ENCODE peak calls at places on chromosomes 13 and 19, in ten cellular contexts. One of them, this sample, is unnamed.

GRCh38 chr13:110352735-110353134 is 45.7 kb downstream of the COL4A2 start:
- DNase-seq in HFFc6: no peak
- DNase-seq in endothelial cell of umbilical vein: no peak
- DNase-seq in lung: no peak
- DNase-seq in fibroblast of lung: no peak
- DNase-seq in tibial artery: peak; percentile 64
- DNase-seq in CD8-positive, alpha-beta T cell: no peak
- DNase-seq in mammary epithelial cell: no peak
- DNase-seq in IMR-90: no peak
- DNase-seq in GM10248: no peak
- DNase-seq in this sample: no peak

GRCh38 chr19:47240996-47241918 is 10.3 kb upstream of the BBC3 start:
- DNase-seq in HFFc6: peak; percentile 52
- DNase-seq in endothelial cell of umbilical vein: peak; percentile 72
- DNase-seq in lung: peak; percentile 75
- DNase-seq in fibroblast of lung: peak; percentile 76
- DNase-seq in tibial artery: no peak
- DNase-seq in CD8-positive, alpha-beta T cell: peak; percentile 79
- DNase-seq in mammary epithelial cell: peak; percentile 87
- DNase-seq in IMR-90: peak; percentile 79
- DNase-seq in GM10248: peak; percentile 79
- DNase-seq in this sample: peak; percentile 71

GRCh38 chr13:104206450-104207044 is 1140.3 kb upstream of the SLC10A2 start:
- DNase-seq in HFFc6: no peak
- DNase-seq in endothelial cell of umbilical vein: no peak
- DNase-seq in lung: no peak
- DNase-seq in fibroblast of lung: no peak
- DNase-seq in tibial artery: no peak
- DNase-seq in CD8-positive, alpha-beta T cell: no peak
- DNase-seq in mammary epithelial cell: no peak
- DNase-seq in IMR-90: no peak
- DNase-seq in GM10248: no peak
- DNase-seq in this sample: no peak

GRCh38 chr19:46840157-46840942 is 10.3 kb downstream of the AP2S1 start:
- DNase-seq in HFFc6: no peak
- DNase-seq in endothelial cell of umbilical vein: peak; percentile 64
- DNase-seq in lung: no peak
- DNase-seq in fibroblast of lung: peak; percentile 76
- DNase-seq in tibial artery: no peak
- DNase-seq in CD8-positive, alpha-beta T cell: no peak
- DNase-seq in mammary epithelial cell: peak; percentile 49
- DNase-seq in IMR-90: peak; percentile 70
- DNase-seq in GM10248: peak; percentile 72
- DNase-seq in this sample: peak; percentile 66

GRCh38 chr13:52447354-52447753 is 3.1 kb downstream of the VPS36 start:
- DNase-seq in HFFc6: no peak
- DNase-seq in endothelial cell of umbilical vein: no peak
- DNase-seq in lung: no peak
- DNase-seq in fibroblast of lung: peak; percentile 14
- DNase-seq in tibial artery: no peak
- DNase-seq in CD8-positive, alpha-beta T cell: no peak
- DNase-seq in mammary epithelial cell: peak; percentile 39
- DNase-seq in IMR-90: peak; percentile 7
- DNase-seq in GM10248: no peak
- DNase-seq in this sample: no peak

GRCh38 chr19:16402076-16402475 is 69.7 kb downstream of the EPS15L1 start:
- DNase-seq in HFFc6: no peak
- DNase-seq in endothelial cell of umbilical vein: no peak
- DNase-seq in lung: no peak
- DNase-seq in fibroblast of lung: no peak
- DNase-seq in tibial artery: no peak
- DNase-seq in CD8-positive, alpha-beta T cell: no peak
- DNase-seq in mammary epithelial cell: no peak
- DNase-seq in IMR-90: no peak
- DNase-seq in GM10248: no peak
- DNase-seq in this sample: no peak

GRCh38 chr19:31211088-31211487 is 138.1 kb downstream of the TSHZ3 start:
- DNase-seq in HFFc6: no peak
- DNase-seq in endothelial cell of umbilical vein: no peak
- DNase-seq in lung: no peak
- DNase-seq in fibroblast of lung: no peak
- DNase-seq in tibial artery: no peak
- DNase-seq in CD8-positive, alpha-beta T cell: no peak
- DNase-seq in mammary epithelial cell: no peak
- DNase-seq in IMR-90: no peak
- DNase-seq in GM10248: no peak
- DNase-seq in this sample: no peak

GRCh38 chr13:46207828-46208227 is 3.9 kb upstream of the LRRC63 start:
- DNase-seq in HFFc6: no peak
- DNase-seq in endothelial cell of umbilical vein: no peak
- DNase-seq in lung: no peak
- DNase-seq in fibroblast of lung: no peak
- DNase-seq in tibial artery: no peak
- DNase-seq in CD8-positive, alpha-beta T cell: no peak
- DNase-seq in mammary epithelial cell: no peak
- DNase-seq in IMR-90: no peak
- DNase-seq in GM10248: no peak
- DNase-seq in this sample: no peak

GRCh38 chr19:8338835-8339234 is 4.2 kb downstream of the KANK3 start:
- DNase-seq in HFFc6: no peak
- DNase-seq in endothelial cell of umbilical vein: no peak
- DNase-seq in lung: no peak
- DNase-seq in fibroblast of lung: no peak
- DNase-seq in tibial artery: no peak
- DNase-seq in CD8-positive, alpha-beta T cell: no peak
- DNase-seq in mammary epithelial cell: no peak
- DNase-seq in IMR-90: no peak
- DNase-seq in GM10248: no peak
- DNase-seq in this sample: no peak

GRCh38 chr19:8342316-8342683 is 762 bp downstream of the KANK3 start:
- DNase-seq in HFFc6: no peak
- DNase-seq in endothelial cell of umbilical vein: no peak
- DNase-seq in lung: no peak
- DNase-seq in fibroblast of lung: no peak
- DNase-seq in tibial artery: no peak
- DNase-seq in CD8-positive, alpha-beta T cell: no peak
- DNase-seq in mammary epithelial cell: no peak
- DNase-seq in IMR-90: no peak
- DNase-seq in GM10248: no peak
- DNase-seq in this sample: no peak

GRCh38 chr19:8342684-8343482 is at the start of gene KANK3:
- DNase-seq in HFFc6: peak; percentile 86
- DNase-seq in endothelial cell of umbilical vein: peak; percentile 94
- DNase-seq in lung: peak; percentile 98
- DNase-seq in fibroblast of lung: peak; percentile 94
- DNase-seq in tibial artery: peak; percentile 98
- DNase-seq in CD8-positive, alpha-beta T cell: peak; percentile 87
- DNase-seq in mammary epithelial cell: peak; percentile 90
- DNase-seq in IMR-90: peak; percentile 90
- DNase-seq in GM10248: peak; percentile 99
- DNase-seq in this sample: peak; percentile 93

GRCh38 chr19:8337728-8338127 is 5.3 kb downstream of the KANK3 start:
- DNase-seq in HFFc6: no peak
- DNase-seq in endothelial cell of umbilical vein: no peak
- DNase-seq in lung: no peak
- DNase-seq in fibroblast of lung: no peak
- DNase-seq in tibial artery: no peak
- DNase-seq in CD8-positive, alpha-beta T cell: no peak
- DNase-seq in mammary epithelial cell: no peak
- DNase-seq in IMR-90: no peak
- DNase-seq in GM10248: no peak
- DNase-seq in this sample: no peak

DNA sequence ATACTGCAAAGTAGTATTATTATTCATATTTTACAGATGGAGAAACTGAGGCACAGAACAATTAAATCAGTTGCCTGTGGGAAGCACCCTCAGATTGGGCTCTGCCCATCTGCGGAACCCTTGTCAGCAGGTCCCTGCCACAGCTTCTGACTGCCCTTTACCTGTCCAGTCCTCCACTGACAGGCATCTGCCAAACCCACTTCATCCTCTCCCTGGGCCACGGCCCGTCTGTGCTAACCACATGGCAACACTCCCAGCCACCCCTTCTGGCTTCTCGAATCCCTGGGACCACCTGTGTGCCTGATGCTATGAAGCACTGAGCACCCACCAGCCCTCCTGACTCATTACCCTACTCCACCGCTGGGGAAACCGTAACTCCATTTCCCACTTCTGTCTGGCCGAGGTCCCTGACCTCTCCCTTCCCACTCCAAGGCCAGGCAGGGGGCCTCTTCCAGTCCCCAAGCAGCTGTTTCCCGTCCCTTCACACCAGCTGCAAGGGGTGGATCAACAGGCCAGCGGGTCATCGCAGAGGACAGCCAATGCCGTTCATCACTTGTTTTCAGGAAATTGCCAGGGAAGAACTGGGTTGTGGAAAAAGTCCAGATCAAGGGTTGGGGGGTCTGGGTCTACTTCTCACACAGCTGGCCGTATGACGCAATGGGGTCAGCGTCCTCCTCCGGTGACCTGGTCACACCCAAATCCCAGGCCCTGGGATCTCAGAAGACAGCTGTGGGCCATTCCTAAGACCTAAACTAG is 2.5 kb downstream of the KANK3 start:
- DNase-seq in HFFc6: no peak
- DNase-seq in endothelial cell of umbilical vein: peak; percentile 94
- DNase-seq in lung: no peak
- DNase-seq in fibroblast of lung: peak; percentile 91
- DNase-seq in tibial artery: no peak
- DNase-seq in CD8-positive, alpha-beta T cell: no peak
- DNase-seq in mammary epithelial cell: no peak
- DNase-seq in IMR-90: no peak
- DNase-seq in GM10248: peak; percentile 16
- DNase-seq in this sample: no peak
- TF ChIP-seq CTCF in HFFc6: peak; percentile 16
- TF ChIP-seq CTCF in endothelial cell of umbilical vein: peak; percentile 5
- TF ChIP-seq CTCF in lung: no peak
- TF ChIP-seq CTCF in fibroblast of lung: peak; percentile 6
- TF ChIP-seq CTCF in tibial artery: no peak
- TF ChIP-seq CTCF in CD8-positive, alpha-beta T cell: no peak
- TF ChIP-seq CTCF in mammary epithelial cell: no peak
- TF ChIP-seq CTCF in IMR-90: peak; percentile 13
- TF ChIP-seq CTCF in GM10248: no peak
- TF ChIP-seq CTCF in this sample: no peak

DNA sequence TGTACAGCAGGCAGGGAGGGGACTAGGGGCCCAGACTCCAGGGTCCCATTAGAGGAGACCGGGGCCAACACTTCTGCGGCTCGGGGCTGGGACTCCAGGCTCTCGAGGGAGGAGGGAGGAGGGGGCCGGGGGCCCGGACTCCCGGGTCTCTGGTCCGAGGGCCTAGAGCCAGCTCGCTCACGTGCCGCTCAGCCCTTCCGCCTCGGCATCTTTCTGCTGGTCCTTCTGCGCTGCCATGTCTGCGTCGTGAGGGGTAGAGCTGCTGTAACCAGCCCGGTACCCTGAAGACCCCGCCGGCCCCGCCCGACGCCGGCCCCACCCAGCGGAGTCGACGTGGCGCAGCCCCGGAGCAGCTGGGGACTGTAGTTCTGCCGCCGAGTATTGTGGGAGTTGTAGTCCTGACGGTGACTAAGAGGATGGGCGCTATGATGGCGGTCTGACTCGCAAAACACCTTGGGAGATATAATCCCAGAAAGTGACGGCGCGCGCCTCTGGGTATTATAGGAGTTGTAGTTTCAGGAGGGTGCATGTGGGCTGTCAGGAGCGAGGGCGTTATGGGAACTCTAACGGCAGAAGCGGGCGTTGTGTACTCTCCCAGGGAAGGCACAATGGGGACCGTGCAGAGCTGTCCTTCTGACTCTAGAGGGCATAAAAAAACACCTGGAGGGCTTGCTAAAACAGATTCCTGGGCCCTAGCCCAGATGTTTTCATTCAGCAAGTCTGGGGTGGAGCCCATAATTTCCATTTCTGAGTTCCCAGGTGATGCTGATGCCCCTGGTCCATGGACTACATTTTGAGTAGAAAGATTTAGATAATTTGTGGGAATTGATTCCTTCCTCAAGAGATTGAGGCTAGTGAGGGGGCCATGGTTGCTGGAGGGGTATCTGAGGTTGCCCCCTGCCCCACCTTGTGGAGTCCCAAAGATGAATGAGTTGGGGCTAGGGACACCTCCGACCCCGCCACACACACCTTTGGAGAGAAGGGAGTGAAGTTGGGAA is at the start of gene RABAC1:
- DNase-seq in HFFc6: peak; percentile 89
- DNase-seq in endothelial cell of umbilical vein: peak; percentile 91
- DNase-seq in lung: peak; percentile 92
- DNase-seq in fibroblast of lung: peak; percentile 89
- DNase-seq in tibial artery: peak; percentile 93
- DNase-seq in CD8-positive, alpha-beta T cell: peak; percentile 80
- DNase-seq in mammary epithelial cell: peak; percentile 86
- DNase-seq in IMR-90: peak; percentile 91
- DNase-seq in GM10248: peak; percentile 95
- DNase-seq in this sample: peak; percentile 86
- TF ChIP-seq CTCF in HFFc6: peak; percentile 53
- TF ChIP-seq CTCF in endothelial cell of umbilical vein: no peak
- TF ChIP-seq CTCF in lung: no peak
- TF ChIP-seq CTCF in fibroblast of lung: peak; percentile 21
- TF ChIP-seq CTCF in tibial artery: no peak
- TF ChIP-seq CTCF in CD8-positive, alpha-beta T cell: peak; percentile 26
- TF ChIP-seq CTCF in mammary epithelial cell: peak; percentile 30
- TF ChIP-seq CTCF in IMR-90: no peak
- TF ChIP-seq CTCF in GM10248: peak; percentile 32
- TF ChIP-seq CTCF in this sample: peak; percentile 38

GRCh38 chr13:97426695-97427094 is 7.3 kb upstream of the RAP2A start:
- DNase-seq in HFFc6: no peak
- DNase-seq in endothelial cell of umbilical vein: no peak
- DNase-seq in lung: no peak
- DNase-seq in fibroblast of lung: no peak
- DNase-seq in tibial artery: no peak
- DNase-seq in CD8-positive, alpha-beta T cell: no peak
- DNase-seq in mammary epithelial cell: no peak
- DNase-seq in IMR-90: no peak
- DNase-seq in GM10248: no peak
- DNase-seq in this sample: no peak

GRCh38 chr13:97417698-97418097 is 16.3 kb upstream of the RAP2A start:
- DNase-seq in HFFc6: no peak
- DNase-seq in endothelial cell of umbilical vein: no peak
- DNase-seq in lung: no peak
- DNase-seq in fibroblast of lung: no peak
- DNase-seq in tibial artery: no peak
- DNase-seq in CD8-positive, alpha-beta T cell: no peak
- DNase-seq in mammary epithelial cell: no peak
- DNase-seq in IMR-90: no peak
- DNase-seq in GM10248: no peak
- DNase-seq in this sample: no peak

GRCh38 chr13:97425570-97425969 is 8.4 kb upstream of the RAP2A start:
- DNase-seq in HFFc6: no peak
- DNase-seq in endothelial cell of umbilical vein: no peak
- DNase-seq in lung: no peak
- DNase-seq in fibroblast of lung: no peak
- DNase-seq in tibial artery: no peak
- DNase-seq in CD8-positive, alpha-beta T cell: no peak
- DNase-seq in mammary epithelial cell: no peak
- DNase-seq in IMR-90: peak; percentile 19
- DNase-seq in GM10248: no peak
- DNase-seq in this sample: no peak

GRCh38 chr13:97423300-97424045 is 10.5 kb upstream of the RAP2A start:
- DNase-seq in HFFc6: no peak
- DNase-seq in endothelial cell of umbilical vein: no peak
- DNase-seq in lung: no peak
- DNase-seq in fibroblast of lung: no peak
- DNase-seq in tibial artery: no peak
- DNase-seq in CD8-positive, alpha-beta T cell: no peak
- DNase-seq in mammary epithelial cell: no peak
- DNase-seq in IMR-90: no peak
- DNase-seq in GM10248: no peak
- DNase-seq in this sample: peak; percentile 33

DNA sequence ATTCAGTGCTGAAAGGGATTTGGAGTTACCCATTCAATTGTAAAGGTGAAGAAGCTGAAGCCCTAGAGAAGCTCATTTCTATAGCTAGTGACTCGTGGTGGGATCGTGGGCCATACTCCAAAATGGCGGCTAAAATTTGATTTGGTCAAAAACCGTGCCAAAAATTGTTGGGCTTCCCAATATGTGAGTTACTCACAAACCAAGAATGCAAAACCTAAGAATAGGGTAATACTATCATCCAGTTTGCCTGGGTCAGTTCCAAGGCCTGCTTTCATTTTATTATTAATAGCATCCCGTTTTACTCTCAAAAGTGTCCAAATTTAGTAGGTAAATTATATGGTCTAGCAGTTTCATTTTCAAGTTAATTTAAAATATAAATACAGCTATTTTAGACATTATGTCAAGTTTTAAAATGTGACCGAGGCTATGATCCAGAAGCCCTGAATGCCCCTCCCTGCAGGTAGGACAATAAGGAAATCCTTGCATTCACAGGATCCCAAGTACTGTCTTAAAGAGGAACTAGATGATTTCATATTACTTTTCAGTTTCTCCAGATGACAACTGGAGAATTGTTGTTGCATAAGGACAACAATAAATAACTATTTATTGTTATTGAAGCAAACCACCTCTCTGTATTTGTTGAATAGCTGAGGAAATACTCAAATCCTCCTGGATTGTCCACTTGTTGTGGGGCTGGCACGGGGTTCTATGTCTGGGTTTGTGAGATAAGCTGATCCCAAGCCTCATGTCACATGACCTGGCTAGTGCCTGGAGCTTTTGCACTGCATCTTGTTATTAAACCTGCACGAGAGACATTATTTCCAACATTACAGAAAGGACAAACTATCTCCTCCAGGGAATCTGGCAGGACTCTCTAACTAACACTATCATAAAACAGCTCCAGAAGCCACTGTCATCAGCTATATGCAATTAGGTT is 11.6 kb upstream of the RAP2A start:
- DNase-seq in HFFc6: no peak
- DNase-seq in endothelial cell of umbilical vein: no peak
- DNase-seq in lung: no peak
- DNase-seq in fibroblast of lung: no peak
- DNase-seq in tibial artery: no peak
- DNase-seq in CD8-positive, alpha-beta T cell: no peak
- DNase-seq in mammary epithelial cell: no peak
- DNase-seq in IMR-90: no peak
- DNase-seq in GM10248: no peak
- DNase-seq in this sample: no peak
- TF ChIP-seq CTCF in HFFc6: no peak
- TF ChIP-seq CTCF in endothelial cell of umbilical vein: no peak
- TF ChIP-seq CTCF in lung: no peak
- TF ChIP-seq CTCF in fibroblast of lung: no peak
- TF ChIP-seq CTCF in tibial artery: no peak
- TF ChIP-seq CTCF in CD8-positive, alpha-beta T cell: no peak
- TF ChIP-seq CTCF in mammary epithelial cell: no peak
- TF ChIP-seq CTCF in IMR-90: no peak
- TF ChIP-seq CTCF in GM10248: no peak
- TF ChIP-seq CTCF in this sample: no peak

GRCh38 chr19:7497292-7497691 is 8.5 kb upstream of the PEX11G start:
- DNase-seq in HFFc6: no peak
- DNase-seq in endothelial cell of umbilical vein: no peak
- DNase-seq in lung: no peak
- DNase-seq in fibroblast of lung: no peak
- DNase-seq in tibial artery: no peak
- DNase-seq in CD8-positive, alpha-beta T cell: no peak
- DNase-seq in mammary epithelial cell: no peak
- DNase-seq in IMR-90: no peak
- DNase-seq in GM10248: peak; percentile 39
- DNase-seq in this sample: no peak
- TF ChIP-seq CTCF in HFFc6: peak; percentile 63
- TF ChIP-seq CTCF in endothelial cell of umbilical vein: peak; percentile 25
- TF ChIP-seq CTCF in lung: no peak
- TF ChIP-seq CTCF in fibroblast of lung: peak; percentile 38
- TF ChIP-seq CTCF in tibial artery: no peak
- TF ChIP-seq CTCF in CD8-positive, alpha-beta T cell: peak; percentile 14
- TF ChIP-seq CTCF in mammary epithelial cell: no peak
- TF ChIP-seq CTCF in IMR-90: peak; percentile 34
- TF ChIP-seq CTCF in GM10248: peak; percentile 28
- TF ChIP-seq CTCF in this sample: peak; percentile 53